ENCODE peak calls at places on chromosomes 12 and 14, in nine cellular contexts. S is HepG2, V is GM23248, F is HCT116, K is endothelial cell of umbilical vein, Z is neuronal stem cell, J is mammary epithelial cell, R is endodermal cell, B is fibroblast of lung. P is an unnamed sample.
A peak's percentile ranks its signal among the peaks of the same experiment; 100 is the strongest.

GRCh38 chr12:82740129-82741000 is 53.7 kb downstream of the TMTC2 start:
- DNase-seq in F (peak; percentile 84), B (peak; percentile 56), V (peak; percentile 83), J (peak; percentile 78), Z (no peak), S (no peak), R (peak; percentile 77), K (no peak), P (no peak)

GRCh38 chr12:132327351-132328171 is 1.8 kb downstream of the GALNT9 start:
- DNase-seq in R (no peak), B (peak; percentile 74), S (no peak), V (peak; percentile 98), F (no peak), J (peak; percentile 69), Z (no peak), K (peak; percentile 45), P (no peak)

GRCh38 chr14:51738754-51739153 is 87.0 kb downstream of the FRMD6 start:
- DNase-seq in R (peak; percentile 89), B (no peak), F (peak; percentile 3), S (peak; percentile 4), K (no peak), V (no peak), Z (no peak), J (no peak), P (peak; percentile 42)

GRCh38 chr14:56992332-56992820 is 182.1 kb upstream of the OTX2 start:
- DNase-seq in F (no peak), K (no peak), B (no peak), J (no peak), R (no peak), V (no peak), S (no peak), Z (no peak), P (no peak)

GRCh38 chr12:4116251-4117111 is 157.1 kb upstream of the CCND2 start:
- DNase-seq in S (peak; percentile 19), F (no peak), K (peak; percentile 14), J (peak; percentile 80), R (no peak), Z (no peak), B (peak; percentile 74), V (peak; percentile 59), P (peak; percentile 13)

GRCh38 chr12:122079038-122079531 is 529 bp downstream of the MLXIP start:
- DNase-seq in Z (no peak), V (peak; percentile 66), R (peak; percentile 86), J (peak; percentile 28), S (no peak), K (peak; percentile 39), F (no peak), B (no peak), P (peak; percentile 54)

GRCh38 chr12:12167847-12168246 is 97.1 kb downstream of the BCL2L14 start:
- DNase-seq in V (no peak), Z (no peak), J (no peak), K (no peak), B (no peak), F (no peak), R (no peak), S (peak; percentile 45), P (no peak)

GRCh38 chr14:98181768-98182167 is 1090.2 kb downstream of the BCL11B start:
- DNase-seq in K (no peak), Z (no peak), R (no peak), B (no peak), V (no peak), J (no peak), S (no peak), F (no peak), P (no peak)

GRCh38 chr14:85439696-85440328 is 90.1 kb upstream of the FLRT2 start:
- DNase-seq in V (peak; percentile 57), K (peak; percentile 42), S (no peak), F (no peak), B (no peak), J (peak; percentile 75), Z (no peak), R (no peak), P (no peak)

GRCh38 chr12:14769462-14769836 is 33.8 kb downstream of the WBP11 start:
- DNase-seq in Z (no peak), S (peak; percentile 42), J (no peak), V (peak; percentile 43), R (peak; percentile 93), K (no peak), F (no peak), B (peak; percentile 46), P (peak; percentile 86)

GRCh38 chr14:23478109-23478698 is 8.7 kb downstream of the NGDN start:
- DNase-seq in S (peak; percentile 77), J (peak; percentile 41), V (peak; percentile 75), R (peak; percentile 72), Z (no peak), K (peak; percentile 82), B (peak; percentile 75), F (peak; percentile 51), P (peak; percentile 63)

GRCh38 chr12:52230364-52231281 is 2.4 kb upstream of the KRT7 start:
- DNase-seq in V (peak; percentile 90), F (no peak), K (peak; percentile 84), R (no peak), S (no peak), Z (no peak), B (peak; percentile 72), J (peak; percentile 75), P (peak; percentile 44)

GRCh38 chr12:48592591-48593086 is 22.8 kb upstream of the LALBA start:
- DNase-seq in V (no peak), S (no peak), R (no peak), B (no peak), F (no peak), Z (no peak), J (no peak), K (no peak), P (no peak)

GRCh38 chr12:122499991-122500684 is 594 bp downstream of the ZCCHC8 start:
- DNase-seq in J (peak; percentile 64), S (peak; percentile 70), K (peak; percentile 71), B (peak; percentile 80), R (peak; percentile 86), V (peak; percentile 86), F (peak; percentile 16), Z (peak; percentile 21), P (no peak)

GRCh38 chr12:2692156-2692555 is 102.6 kb upstream of the FKBP4 start:
- DNase-seq in K (no peak), B (no peak), J (no peak), F (no peak), R (no peak), V (no peak), S (no peak), Z (no peak), P (no peak)

GRCh38 chr14:30118992-30119640 is 191.5 kb upstream of the PRKD1 start:
- DNase-seq in B (no peak), Z (no peak), J (no peak), K (no peak), R (no peak), F (no peak), S (no peak), V (no peak), P (no peak)

DNA sequence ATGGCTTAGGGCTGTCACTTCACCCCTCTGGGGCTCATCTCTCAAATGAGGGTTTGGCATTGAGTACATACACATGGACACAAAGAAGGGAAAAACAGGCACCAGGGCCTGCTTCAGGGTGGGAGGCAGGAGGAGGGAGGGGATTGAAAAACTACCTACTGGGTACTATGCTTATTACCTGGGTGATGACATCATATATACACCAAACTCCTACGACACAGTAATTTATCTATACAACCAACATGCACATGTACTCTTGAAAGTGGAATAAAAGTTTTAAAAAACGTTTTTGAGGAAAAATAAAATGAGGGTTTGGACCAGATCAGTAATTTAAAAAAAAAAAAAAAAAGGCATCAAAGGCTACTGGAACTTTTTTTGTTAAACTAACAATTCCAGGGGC is 3.6 kb upstream of the TC2N start:
- DNase-seq in B (no peak), K (no peak), Z (no peak), R (no peak), S (no peak), V (no peak), J (no peak), F (no peak), P (no peak)
- H3K4me3 ChIP-seq in B (no peak overlapping the region), K (no peak overlapping the region), Z (no peak overlapping the region), R (no peak overlapping the region), S (no peak overlapping the region), V (no peak overlapping the region), J (no peak overlapping the region), F (no peak overlapping the region), P (no peak overlapping the region)

DNA sequence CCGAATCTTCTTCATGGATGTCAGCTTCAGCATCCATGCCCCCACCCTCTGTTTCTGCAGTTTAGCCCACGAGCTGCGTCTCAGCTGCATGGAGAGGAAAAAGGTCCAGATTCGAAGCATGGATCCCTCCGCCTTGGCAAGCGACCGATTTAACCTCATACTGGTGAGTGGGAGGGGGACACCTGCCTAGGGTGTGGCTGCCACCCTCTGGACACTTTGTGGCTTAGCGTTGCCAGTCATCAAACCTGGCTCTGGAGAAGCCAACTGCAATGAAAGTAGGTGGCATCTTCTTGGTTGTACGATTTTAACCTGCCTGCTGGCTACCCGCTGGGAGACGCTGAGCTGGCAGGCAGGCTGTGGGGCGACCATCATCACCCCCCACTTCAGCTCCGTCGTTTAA is 16.7 kb downstream of the DCAF4 start:
- DNase-seq in J (no peak), V (no peak), Z (no peak), K (no peak), R (no peak), B (no peak), F (no peak), S (no peak), P (peak; percentile 32)
- H3K36me3 ChIP-seq in J (peaks cover 20% of the 10 kb centered on the region), V (peaks cover 19% of the 10 kb centered on the region), Z (peaks cover 21% of the 10 kb centered on the region), K (peaks cover 14% of the 10 kb centered on the region), R (peaks cover 38% of the 10 kb centered on the region), B (peaks cover 9% of the 10 kb centered on the region), F (peaks cover 13% of the 10 kb centered on the region), S (peaks cover 26% of the 10 kb centered on the region), P (no peaks in the 10 kb centered on the region)

DNA sequence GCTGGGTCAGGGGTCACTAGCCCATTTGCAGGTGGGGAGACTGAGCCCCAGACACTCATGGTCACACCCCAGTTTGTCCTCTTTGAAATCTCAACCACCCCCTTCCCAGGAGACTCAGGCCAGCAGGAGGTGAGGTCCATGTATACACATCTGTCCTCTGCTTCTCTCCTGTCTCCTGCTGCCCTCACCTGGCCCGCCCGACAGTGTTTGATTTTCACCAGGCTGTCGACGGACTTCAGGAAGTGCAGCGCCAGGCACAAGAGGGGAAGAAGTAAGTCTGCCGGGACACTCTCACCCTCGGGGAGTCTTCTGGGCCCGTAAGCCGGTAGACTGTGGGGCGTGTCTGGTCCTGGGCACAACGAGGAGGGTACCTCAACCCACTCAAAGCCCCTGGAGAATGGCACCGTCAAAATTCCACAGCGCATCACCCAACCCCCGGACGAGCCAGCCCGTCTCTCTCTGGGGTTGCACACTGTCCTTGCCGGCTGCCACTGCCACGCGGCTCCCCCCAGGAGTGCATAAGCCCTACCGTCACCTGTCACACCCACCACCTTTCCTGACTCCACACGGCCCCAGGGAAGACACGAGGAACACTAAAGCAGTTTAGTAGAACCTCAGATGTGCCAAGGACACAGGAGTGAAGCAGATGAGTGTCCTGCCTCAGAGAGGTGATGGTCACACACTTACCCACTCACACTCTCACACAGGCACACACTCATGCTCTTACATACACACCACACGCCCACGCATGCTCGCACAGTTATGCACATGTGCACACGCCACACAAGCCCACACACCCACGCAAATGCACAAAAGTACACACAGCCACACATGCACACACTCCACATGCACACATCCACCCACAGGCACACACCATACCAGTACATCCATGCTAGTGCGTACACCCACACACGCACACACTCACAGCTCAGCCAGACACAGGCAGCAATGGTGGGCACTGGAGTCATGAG is 13.1 kb upstream of the SIVA1 start:
- DNase-seq in F (no peak), J (no peak), V (no peak), Z (no peak), S (no peak), R (no peak), K (no peak), B (no peak), P (no peak)
- H3K9ac ChIP-seq in F (no peak overlapping the region), J (no peak overlapping the region), V (no peak overlapping the region), Z (peak overlapping the region; percentile 63), S (no peak overlapping the region), R (no peak overlapping the region), K (no peak overlapping the region), B (no peak overlapping the region), P (no peak overlapping the region)

GRCh38 chr14:61322011-61322798 is 826 bp downstream of the PRKCH start:
- DNase-seq in J (peak; percentile 89), F (no peak), K (no peak), B (no peak), V (no peak), R (peak; percentile 71), Z (no peak), S (no peak), P (peak; percentile 15)
- H3K4me3 ChIP-seq in J (peak overlapping the region; percentile 84), F (peak overlapping the region; percentile 80), K (peak overlapping the region; percentile 68), B (peak overlapping the region; percentile 52), V (peak overlapping the region; percentile 71), R (peak overlapping the region; percentile 79), Z (no peak overlapping the region), S (peak overlapping the region; percentile 69), P (peak overlapping the region; percentile 67)